ENCODE peak calls at places on chromosomes 1 and 21, in five cellular contexts. L is MM.1S, N is keratinocyte, Y is IMR-90, X is K562. T is an unnamed sample.

GRCh38 chr21:41029573-41029972 is 138.4 kb upstream of the BACE2 start:
- DNase-seq in L (no peak), Y (no peak), N (no peak), X (no peak), T (no peak)

GRCh38 chr1:7290971-7291970 is 479.8 kb upstream of the VAMP3 start:
- DNase-seq in L (no peak), X (no peak), Y (peak; percentile 69), N (no peak), T (no peak)

GRCh38 chr21:40902993-40903392 is 56.0 kb upstream of the DSCAM start:
- DNase-seq in L (no peak), X (no peak), N (no peak), Y (no peak), T (no peak)

GRCh38 chr1:48859429-48859828 is 82.7 kb upstream of the BEND5 start:
- DNase-seq in N (no peak), L (no peak), X (no peak), Y (no peak), T (no peak)

GRCh38 chr21:42648606-42649005 is 4.8 kb upstream of the PDE9A start:
- DNase-seq in N (no peak), X (no peak), L (no peak), Y (no peak), T (no peak)

GRCh38 chr1:52674497-52675384 is 23.4 kb downstream of the COA7 start:
- DNase-seq in X (peak; percentile 79), Y (peak; percentile 38), L (no peak), N (no peak), T (peak; percentile 84)

GRCh38 chr1:180235077-180235501 is 5.0 kb downstream of the LHX4 start:
- DNase-seq in Y (no peak), N (no peak), L (no peak), X (no peak), T (no peak)

GRCh38 chr1:23930861-23931471 is 17.8 kb upstream of the CNR2 start:
- DNase-seq in L (no peak), N (no peak), Y (peak; percentile 59), X (no peak), T (no peak)

GRCh38 chr1:219788091-219788490 is 140.3 kb downstream of the SLC30A10 start:
- DNase-seq in X (no peak), N (no peak), Y (peak; percentile 72), L (no peak), T (no peak)

GRCh38 chr1:6523566-6523965 is 30.7 kb downstream of the NOL9 start:
- DNase-seq in X (peak; percentile 83), L (peak; percentile 13), N (no peak), Y (peak; percentile 37), T (no peak)

GRCh38 chr1:109807822-109808680 is 44.3 kb upstream of the EPS8L3 start:
- DNase-seq in N (no peak), Y (peak; percentile 59), X (no peak), L (no peak), T (peak; percentile 66)

GRCh38 chr1:103144681-103145080 is 36.4 kb upstream of the COL11A1 start:
- DNase-seq in L (no peak), Y (no peak), X (no peak), N (no peak), T (no peak)

GRCh38 chr1:29395724-29396437 is 159.6 kb downstream of the PTPRU start:
- DNase-seq in X (no peak), N (no peak), L (no peak), Y (no peak), T (no peak)

GRCh38 chr1:153608742-153609584 is 4.0 kb downstream of the S100A16 start:
- DNase-seq in L (no peak), X (peak; percentile 94), Y (peak; percentile 95), N (no peak), T (peak; percentile 94)

GRCh38 chr1:99737016-99737415 is 29.4 kb downstream of the FRRS1 start:
- DNase-seq in L (peak; percentile 20), Y (peak; percentile 77), X (peak; percentile 17), N (no peak), T (peak; percentile 47)

GRCh38 chr1:161730050-161730564 is 8.8 kb downstream of the FCRLB start:
- DNase-seq in X (peak; percentile 50), L (no peak), Y (peak; percentile 72), N (no peak), T (no peak)

GRCh38 chr1:18440385-18441226 is 40.1 kb upstream of the KLHDC7A start:
- DNase-seq in N (no peak), L (no peak), Y (no peak), X (no peak), T (peak; percentile 3)

GRCh38 chr1:17887646-17888395 is 132.7 kb downstream of the ACTL8 start:
- DNase-seq in N (no peak), L (no peak), X (no peak), Y (no peak), T (no peak)

GRCh38 chr1:112133487-112133886 is 144.0 kb upstream of the KCND3 start:
- DNase-seq in Y (no peak), N (no peak), L (no peak), X (no peak), T (peak; percentile 32)

GRCh38 chr1:233109121-233109520 is 158.7 kb downstream of the NTPCR start:
- DNase-seq in Y (no peak), X (no peak), L (no peak), N (no peak), T (no peak)

GRCh38 chr1:106937104-106937503 is 119.4 kb upstream of the PRMT6 start:
- DNase-seq in Y (peak; percentile 92), L (no peak), N (peak; percentile 49), X (no peak), T (no peak)

GRCh38 chr1:165898837-165899236 is 71.4 kb downstream of the UCK2 start:
- DNase-seq in L (no peak), X (no peak), Y (peak; percentile 100), N (peak; percentile 76), T (no peak)

GRCh38 chr1:31715873-31716220 is 12.0 kb upstream of the COL16A1 start:
- DNase-seq in N (no peak), L (no peak), Y (no peak), X (no peak), T (no peak)

GRCh38 chr1:31715097-31715872 is 11.5 kb upstream of the COL16A1 start:
- DNase-seq in L (peak; percentile 36), X (peak; percentile 91), N (no peak), Y (peak; percentile 81), T (peak; percentile 90)

GRCh38 chr1:31712625-31713024 is 8.8 kb upstream of the COL16A1 start:
- DNase-seq in Y (peak; percentile 86), N (no peak), L (no peak), X (no peak), T (peak; percentile 88)

GRCh38 chr1:31712041-31712440 is 8.2 kb upstream of the COL16A1 start:
- DNase-seq in X (no peak), Y (peak; percentile 83), N (no peak), L (no peak), T (no peak)

GRCh38 chr1:31714442-31715096 is 10.8 kb upstream of the COL16A1 start:
- DNase-seq in L (peak; percentile 47), X (peak; percentile 58), Y (peak; percentile 49), N (peak; percentile 40), T (peak; percentile 36)
- TF ChIP-seq CTCF in L (peak; percentile 70), X (peak; percentile 65), Y (peak; percentile 47), N (peak; percentile 85), T (no peak)

DNA sequence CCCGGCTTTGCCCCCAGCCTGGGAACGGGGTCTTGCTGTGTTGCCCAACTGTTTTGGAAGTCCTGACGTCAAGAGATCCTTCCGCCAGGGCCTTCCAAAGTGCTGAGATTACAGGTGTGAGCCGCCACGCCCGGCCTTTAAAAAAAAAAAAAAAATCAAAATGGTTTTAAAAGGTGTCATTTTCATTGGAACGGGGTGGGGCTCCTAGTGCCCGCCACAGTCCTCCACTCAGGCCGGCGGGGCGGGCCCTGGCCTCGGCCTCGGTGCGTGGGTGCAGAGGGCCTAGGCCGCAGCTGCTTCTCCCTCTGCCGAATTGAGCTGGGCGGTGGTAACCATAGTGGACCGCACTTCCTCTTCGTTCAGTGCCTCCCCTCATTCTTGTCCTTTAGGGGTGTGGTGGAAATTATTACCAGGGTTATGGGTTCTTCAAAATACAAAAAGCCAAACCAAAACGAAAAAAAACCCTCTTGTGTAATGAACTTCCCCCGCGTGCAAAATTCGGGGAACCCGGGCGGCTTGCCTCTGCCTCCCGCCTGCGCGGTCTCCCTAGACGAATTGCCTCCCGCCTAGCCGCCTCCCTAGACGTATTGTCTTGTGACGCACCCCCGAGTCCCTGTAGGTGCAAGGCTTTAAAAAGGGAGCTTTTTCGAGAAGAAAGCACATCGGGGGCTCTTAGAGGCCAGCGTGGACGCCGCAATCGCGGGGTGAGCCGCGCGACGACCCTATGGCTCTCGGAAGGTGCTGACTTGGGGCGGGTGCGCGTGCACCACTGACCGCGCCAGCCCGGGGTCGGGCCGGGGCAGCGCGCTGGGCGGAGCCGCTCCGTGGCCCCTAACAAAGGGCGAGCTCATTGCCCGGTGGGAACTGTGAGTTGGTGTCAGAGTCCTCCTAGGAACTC is 10.5 kb upstream of the SPEN start:
- DNase-seq in N (no peak), L (no peak), Y (no peak), X (no peak), T (no peak)
- H3K4me3 ChIP-seq in N (no peak overlapping the region), L (no peak overlapping the region), Y (no peak overlapping the region), X (peak overlapping the region; percentile 53), T (peak overlapping the region; percentile 63)

DNA sequence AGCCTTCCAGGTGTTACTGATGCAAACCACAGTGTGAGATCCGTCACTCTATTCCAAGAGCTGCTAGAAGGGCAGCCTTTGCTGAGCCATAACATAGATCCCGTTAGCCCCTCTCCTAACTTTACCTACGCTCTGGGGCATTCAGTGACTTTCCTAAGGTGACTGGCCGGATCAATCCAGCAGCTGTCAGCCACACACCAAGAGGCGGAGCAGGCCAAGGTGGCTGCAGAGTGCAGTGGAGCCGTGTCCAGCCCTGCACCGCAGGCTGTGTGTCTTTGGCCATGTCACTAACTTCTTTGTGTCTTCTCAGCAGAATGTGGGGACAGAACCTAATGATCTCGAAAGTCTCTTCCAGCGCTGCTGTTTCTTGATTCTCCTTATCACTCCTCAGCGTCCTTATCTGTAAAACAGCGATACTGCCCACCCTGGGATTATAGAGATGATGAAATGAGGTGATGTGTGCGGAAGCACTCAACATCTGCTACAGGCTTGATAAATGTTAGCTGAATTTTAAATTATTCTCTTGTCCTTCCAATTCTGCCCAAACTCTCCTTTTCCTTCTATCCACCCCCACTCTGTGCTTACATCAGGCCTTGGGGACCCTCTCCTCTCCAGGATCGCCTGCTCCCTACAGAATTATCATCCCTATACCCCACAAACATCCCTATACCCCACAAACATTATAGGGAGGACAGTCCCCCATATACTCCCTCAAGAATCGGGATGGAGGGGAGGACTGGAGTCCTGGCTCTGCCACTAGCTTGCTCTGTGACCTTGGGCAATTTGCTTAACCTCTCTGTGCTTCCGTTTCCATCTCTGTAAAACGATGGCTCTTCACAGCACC is 25.8 kb upstream of the LRRN2 start:
- DNase-seq in Y (no peak), N (no peak), X (peak; percentile 85), L (no peak), T (no peak)
- H3K4me2 ChIP-seq in Y (no peak overlapping the region), N (no peak overlapping the region), X (peak overlapping the region; percentile 78), L (no peak overlapping the region), T (no peak overlapping the region)

GRCh38 chr1:32964461-32965250 is at the start of gene RNF19B:
- DNase-seq in Y (peak; percentile 89), N (peak; percentile 56), X (peak; percentile 99), L (peak; percentile 95), T (peak; percentile 96)
- TF ChIP-seq CTCF in Y (no peak), N (no peak), X (no peak), L (no peak), T (peak; percentile 19)

GRCh38 chr1:116763116-116763786 is 9.0 kb downstream of the CD2 start:
- DNase-seq in L (no peak), X (peak; percentile 27), Y (no peak), N (no peak), T (no peak)
- H3K4me3 ChIP-seq in L (no peak overlapping the region), X (no peak overlapping the region), Y (no peak overlapping the region), N (no peak overlapping the region), T (no peak overlapping the region)

T was measured in PC-9.